ENCODE peak calls at places on chromosomes 11 and 22, in seven cellular contexts. B is pancreas, D is Panc1, Q is heart left ventricle, V is esophagus muscularis mucosa, E is HCT116, R is uterus. N is an unnamed sample. For H3K36me3, the result is how much of the 10 kb centered on the place peaks cover.

GRCh38 chr11:99069831-99070444 is 49.2 kb downstream of the CNTN5 start:
- DNase-seq in B (no peak), D (no peak), Q (no peak), V (no peak), E (no peak), R (no peak), N (no peak)

GRCh38 chr11:68010058-68011041 is at the start of gene ALDH3B1:
- DNase-seq in B (peak), D (no peak), Q (peak), V (peak), E (peak), R (peak), N (peak)

GRCh38 chr22:47197735-47198500 is 435.5 kb downstream of the TBC1D22A start:
- DNase-seq in B (no peak), D (no peak), Q (no peak), V (no peak), E (no peak), R (no peak), N (no peak)

GRCh38 chr11:96215094-96215782 is 127.8 kb downstream of the MAML2 start:
- DNase-seq in B (no peak), D (no peak), Q (no peak), V (no peak), E (no peak), R (no peak), N (no peak)

GRCh38 chr11:128447233-128447632 is 140.1 kb downstream of the ETS1 start:
- DNase-seq in B (no peak), D (no peak), Q (no peak), V (no peak), E (no peak), R (no peak), N (no peak)

GRCh38 chr11:66851698-66852465 is 5.0 kb upstream of the LRFN4 start:
- DNase-seq in B (peak), D (no peak), Q (no peak), V (no peak), E (no peak), R (no peak), N (no peak)

GRCh38 chr11:33248416-33248957 is 8.7 kb upstream of the HIPK3 start:
- DNase-seq in B (no peak), D (no peak), Q (no peak), V (no peak), E (no peak), R (no peak), N (no peak)

GRCh38 chr11:133889893-133890292 is 44.6 kb upstream of the SPATA19 start:
- DNase-seq in B (no peak), D (no peak), Q (no peak), V (no peak), E (no peak), R (no peak), N (no peak)

GRCh38 chr11:63839508-63840355 is 822 bp downstream of the MARK2 start:
- DNase-seq in B (peak), D (no peak), Q (peak), V (no peak), E (no peak), R (peak), N (no peak)

GRCh38 chr11:86698634-86699033 is 26.2 kb upstream of the ME3 start:
- DNase-seq in B (no peak), D (no peak), Q (no peak), V (no peak), E (no peak), R (no peak), N (no peak)

GRCh38 chr11:40337118-40337517 is 1122.3 kb downstream of the LRRC4C start:
- DNase-seq in B (no peak), D (no peak), Q (no peak), V (no peak), E (no peak), R (no peak), N (no peak)

GRCh38 chr11:126153999-126154398 is 57.5 kb downstream of the RPUSD4 start:
- DNase-seq in B (no peak), D (no peak), Q (no peak), V (no peak), E (peak), R (no peak), N (no peak)

GRCh38 chr11:60378359-60378758 is at the start of gene MS4A7:
- DNase-seq in B (no peak), D (no peak), Q (peak), V (no peak), E (no peak), R (no peak), N (no peak)

GRCh38 chr11:2779981-2780849 is 80.4 kb upstream of the KCNQ1OT1 start:
- DNase-seq in B (peak), D (no peak), Q (peak), V (peak), E (no peak), R (peak), N (no peak)

GRCh38 chr11:1760351-1761109 is 3.2 kb downstream of the CTSD start:
- DNase-seq in B (no peak), D (no peak), Q (peak), V (no peak), E (no peak), R (peak), N (no peak)

GRCh38 chr11:77096591-77097019 is 6.0 kb upstream of the OMP start:
- DNase-seq in B (peak), D (no peak), Q (no peak), V (no peak), E (no peak), R (no peak), N (no peak)

GRCh38 chr11:45918331-45918941 is 759 bp upstream of the PEX16 start:
- DNase-seq in B (peak), D (peak), Q (peak), V (peak), E (no peak), R (peak), N (peak)

GRCh38 chr11:79515781-79516180 is 75.0 kb upstream of the TENM4 start:
- DNase-seq in B (no peak), D (no peak), Q (no peak), V (no peak), E (no peak), R (no peak), N (no peak)

GRCh38 chr11:73159297-73159696 is 17.2 kb upstream of the FCHSD2 start:
- DNase-seq in B (no peak), D (no peak), Q (no peak), V (no peak), E (no peak), R (peak), N (no peak)

GRCh38 chr11:71192629-71193028 is 59.7 kb downstream of the SHANK2 start:
- DNase-seq in B (no peak), D (no peak), Q (no peak), V (no peak), E (no peak), R (no peak), N (no peak)

GRCh38 chr11:65479184-65480145 is 19.4 kb upstream of the MALAT1 start:
- DNase-seq in B (peak), D (no peak), Q (peak), V (no peak), E (no peak), R (peak), N (no peak)

GRCh38 chr11:514606-515005 is 7.6 kb upstream of the RNH1 start:
- DNase-seq in B (no peak), D (no peak), Q (no peak), V (no peak), E (no peak), R (no peak), N (no peak)

GRCh38 chr22:48811885-48812284 is 1015.8 kb downstream of the BRD1 start:
- DNase-seq in B (no peak), D (no peak), Q (no peak), V (no peak), E (no peak), R (no peak), N (no peak)

GRCh38 chr11:96091476-96091875 is 167.6 kb upstream of the MTMR2 start:
- DNase-seq in B (no peak), D (peak), Q (no peak), V (no peak), E (no peak), R (no peak), N (no peak)

GRCh38 chr11:1104411-1105182 is 29.9 kb downstream of the MUC2 start:
- DNase-seq in B (peak), D (no peak), Q (no peak), V (no peak), E (no peak), R (no peak), N (no peak)

GRCh38 chr11:35138949-35139881 is at the start of gene CD44:
- DNase-seq in B (peak), D (no peak), Q (peak), V (peak), E (peak), R (peak), N (no peak)

GRCh38 chr11:35139883-35140282 is 912 bp downstream of the CD44 start:
- DNase-seq in B (peak), D (no peak), Q (no peak), V (no peak), E (no peak), R (no peak), N (no peak)

GRCh38 chr11:35136311-35136710 is 2.7 kb upstream of the CD44 start:
- DNase-seq in B (no peak), D (no peak), Q (no peak), V (no peak), E (no peak), R (no peak), N (no peak)

GRCh38 chr11:35138058-35138457 is 913 bp upstream of the CD44 start:
- DNase-seq in B (no peak), D (no peak), Q (no peak), V (no peak), E (no peak), R (no peak), N (no peak)

DNA sequence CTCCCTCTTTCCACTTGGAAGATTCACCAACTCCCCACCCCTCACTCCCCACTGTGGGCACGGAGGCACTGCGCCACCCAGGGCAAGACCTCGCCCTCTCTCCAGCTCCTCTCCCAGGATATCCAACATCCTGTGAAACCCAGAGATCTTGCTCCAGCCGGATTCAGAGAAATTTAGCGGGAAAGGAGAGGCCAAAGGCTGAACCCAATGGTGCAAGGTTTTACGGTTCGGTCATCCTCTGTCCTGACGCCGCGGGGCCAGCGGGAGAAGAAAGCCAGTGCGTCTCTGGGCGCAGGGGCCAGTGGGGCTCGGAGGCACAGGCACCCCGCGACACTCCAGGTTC is 394 bp upstream of the CD44 start:
- DNase-seq in B (no peak), D (no peak), Q (no peak), V (no peak), E (no peak), R (no peak), N (no peak)
- H3K4me3 ChIP-seq in B (peak), D (peak), Q (peak), V (peak), E (peak), R (peak), N (peak)

GRCh38 chr11:12827369-12827768 is 153.1 kb downstream of the TEAD1 start:
- DNase-seq in B (no peak), D (no peak), Q (no peak), V (no peak), E (no peak), R (no peak), N (no peak)

GRCh38 chr11:12826441-12826840 is 152.2 kb downstream of the TEAD1 start:
- DNase-seq in B (no peak), D (no peak), Q (no peak), V (no peak), E (no peak), R (no peak), N (no peak)

GRCh38 chr11:12827929-12828812 is 153.9 kb downstream of the TEAD1 start:
- DNase-seq in B (no peak), D (no peak), Q (no peak), V (no peak), E (no peak), R (no peak), N (peak)

GRCh38 chr11:12822623-12823022 is 148.4 kb downstream of the TEAD1 start:
- DNase-seq in B (no peak), D (no peak), Q (no peak), V (no peak), E (no peak), R (no peak), N (no peak)

DNA sequence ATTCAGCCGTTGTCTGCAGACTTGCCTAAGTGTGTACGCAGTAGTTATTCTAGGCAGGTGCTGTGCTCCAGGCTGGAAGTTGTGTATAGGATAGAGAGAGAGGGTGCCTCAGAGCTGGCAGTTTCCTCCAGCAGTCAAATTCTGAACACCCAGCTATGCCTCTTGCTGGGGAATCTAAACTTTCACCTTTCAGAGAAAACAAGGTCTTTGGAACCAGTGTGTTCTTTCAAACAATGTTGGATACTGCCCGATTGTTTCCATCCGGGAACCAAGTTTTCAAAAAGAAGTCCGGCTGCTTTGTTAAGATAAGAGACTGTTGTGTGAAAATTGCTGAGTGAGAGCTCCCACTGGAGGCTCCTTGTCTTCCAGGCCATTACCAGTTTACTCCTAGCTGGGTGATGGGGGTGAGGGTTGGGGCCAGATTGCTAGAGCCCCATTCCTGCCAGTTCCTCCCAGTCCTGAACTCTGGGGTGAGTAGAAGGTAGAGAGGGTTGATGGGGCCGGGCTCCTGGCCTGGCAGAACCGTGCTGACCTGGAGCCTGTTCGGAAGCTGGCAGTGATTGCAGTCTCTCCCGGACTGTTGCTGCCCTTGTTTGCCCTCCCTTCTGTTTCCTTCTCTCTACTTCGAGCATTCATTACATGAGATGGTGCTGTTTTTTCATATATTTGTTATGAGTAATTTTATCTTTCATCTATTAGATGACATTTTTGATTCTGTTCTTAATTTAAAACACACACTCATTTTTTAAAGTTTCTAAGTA is 150.2 kb downstream of the TEAD1 start:
- DNase-seq in B (no peak), D (no peak), Q (no peak), V (no peak), E (no peak), R (no peak), N (no peak)
- TF ChIP-seq CTCF in B (no peak), D (no peak), Q (no peak), V (no peak), E (no peak), R (no peak), N (no peak)

GRCh38 chr11:93733474-93733873 is 7.8 kb downstream of the TAF1D start:
- DNase-seq in B (no peak), D (no peak), Q (no peak), V (no peak), E (no peak), R (no peak), N (no peak)
- H3K36me3 ChIP-seq in B (half or more), D (half or more), Q (half or more), V (half or more), E (half or more), R (under half), N (under half)

DNA sequence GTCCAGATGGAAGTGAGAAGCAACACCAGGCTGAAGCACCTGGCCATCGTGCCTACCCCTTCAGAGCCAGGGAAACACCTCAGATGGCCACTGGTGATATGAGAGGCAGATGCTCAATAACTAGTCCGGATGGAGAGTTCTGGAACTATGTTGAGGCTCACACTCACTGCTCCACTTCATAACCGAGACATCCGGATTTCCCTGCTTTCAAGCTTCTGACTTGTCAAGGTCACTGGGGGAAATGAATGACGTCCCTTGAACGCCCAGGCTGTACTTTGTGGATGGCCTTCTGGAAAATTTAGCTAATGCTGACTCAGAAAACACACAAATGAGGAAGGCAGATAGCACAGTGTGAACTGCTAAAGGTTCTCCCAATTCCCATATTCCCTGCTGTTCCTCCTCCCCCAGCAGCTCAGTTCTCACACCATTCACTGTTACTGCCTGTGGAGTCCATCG is at the start of gene LYVE1:
- DNase-seq in B (no peak), D (no peak), Q (peak), V (no peak), E (no peak), R (no peak), N (no peak)
- H3K4me3 ChIP-seq in B (no peak), D (no peak), Q (peak), V (peak), E (no peak), R (no peak), N (no peak)

GRCh38 chr11:35649984-35650383 is 12.6 kb upstream of the TRIM44 start:
- DNase-seq in B (no peak), D (no peak), Q (no peak), V (no peak), E (no peak), R (no peak), N (no peak)

GRCh38 chr11:35647535-35648092 is 15.0 kb upstream of the TRIM44 start:
- DNase-seq in B (no peak), D (no peak), Q (no peak), V (peak), E (no peak), R (no peak), N (no peak)

GRCh38 chr11:35651263-35651662 is 11.3 kb upstream of the TRIM44 start:
- DNase-seq in B (no peak), D (no peak), Q (peak), V (no peak), E (no peak), R (no peak), N (no peak)

GRCh38 chr11:35654711-35655110 is 7.9 kb upstream of the TRIM44 start:
- DNase-seq in B (no peak), D (no peak), Q (no peak), V (no peak), E (no peak), R (no peak), N (no peak)

GRCh38 chr11:35650467-35650866 is 12.1 kb upstream of the TRIM44 start:
- DNase-seq in B (no peak), D (no peak), Q (no peak), V (no peak), E (no peak), R (no peak), N (no peak)
- TF ChIP-seq CTCF in B (no peak), D (no peak), Q (no peak), V (no peak), E (no peak), R (no peak), N (no peak)

GRCh38 chr22:18085188-18085587 is 7.4 kb downstream of the PEX26 start:
- DNase-seq in B (no peak), D (no peak), Q (no peak), V (no peak), E (no peak), R (no peak), N (no peak)
- H3K36me3 ChIP-seq in B (under half), D (under half), Q (under half), V (under half), E (under half), R (under half), N (under half)